ENCODE peak calls at places on chromosomes 11 and 22, in nine cellular contexts. S, L, K, W, O, Q, M, A and B are unnamed samples.
A peak's percentile ranks its signal among the peaks of the same experiment; 100 is the strongest.

GRCh38 chr11:57792060-57792541 is 30.5 kb downstream of the CTNND1 start:
- DNase-seq in L (no peak), K (peak; percentile 90), A (peak; percentile 75), S (no peak), M (peak; percentile 54), W (peak; percentile 95), O (peak; percentile 93), Q (no peak), B (peak; percentile 90)

GRCh38 chr22:32050678-32051515 is 7.8 kb downstream of the SLC5A1 start:
- DNase-seq in L (peak; percentile 86), O (peak; percentile 82), A (peak; percentile 34), W (peak; percentile 84), K (peak; percentile 66), S (peak; percentile 83), Q (peak; percentile 84), M (peak; percentile 85), B (no peak)

GRCh38 chr22:32587449-32587848 is 112.8 kb downstream of the FBXO7 start:
- DNase-seq in M (peak; percentile 77), W (peak; percentile 91), O (no peak), L (no peak), K (no peak), A (no peak), S (peak; percentile 62), Q (no peak), B (no peak)

GRCh38 chr22:27970596-27971220 is 51.7 kb upstream of the PITPNB start:
- DNase-seq in L (no peak), K (no peak), O (no peak), M (no peak), A (no peak), Q (no peak), S (peak; percentile 17), W (no peak), B (no peak)

GRCh38 chr11:45026835-45027234 is 76.2 kb upstream of the TP53I11 start:
- DNase-seq in L (no peak), S (no peak), O (no peak), A (no peak), K (no peak), W (peak; percentile 40), Q (no peak), M (no peak), B (no peak)

GRCh38 chr11:15835705-15836411 is 520.5 kb downstream of the SOX6 start:
- DNase-seq in Q (no peak), M (no peak), K (no peak), O (no peak), S (no peak), L (no peak), A (no peak), W (no peak), B (no peak)

GRCh38 chr11:134995746-134996145 is 583.7 kb upstream of the B3GAT1 start:
- DNase-seq in K (no peak), S (no peak), Q (no peak), L (no peak), O (no peak), A (no peak), M (no peak), W (no peak), B (no peak)

GRCh38 chr11:68261006-68261405 is 10.8 kb downstream of the C11orf24 start:
- DNase-seq in A (no peak), K (no peak), Q (no peak), M (no peak), W (peak; percentile 47), S (no peak), O (no peak), L (no peak), B (no peak)

GRCh38 chr11:110177057-110177397 is 83.8 kb downstream of the ZC3H12C start:
- DNase-seq in O (no peak), M (peak; percentile 45), K (no peak), A (no peak), Q (no peak), L (no peak), W (no peak), S (no peak), B (no peak)